ENCODE peak calls at places on chromosomes 7 and 10, in seven cellular contexts. Q is T follicular helper cell, X is GM13976, P is NCI-H1436, N is heart right ventricle, J is nephron progenitor cell, D is choroid plexus epithelial cell. U is an unnamed sample.

GRCh38 chr10:4848341-4849041 is 22.5 kb downstream of the AKR1E2 start:
- DNase-seq in J (no peak), D (no peak), Q (no peak), P (no peak), N (no peak), X (no peak), U (no peak)

GRCh38 chr10:13087986-13088618 is 11.9 kb upstream of the OPTN start:
- DNase-seq in N (no peak), J (no peak), D (peak; percentile 91), Q (no peak), X (no peak), P (no peak), U (peak; percentile 69)

GRCh38 chr7:144438759-144439158 is 35.3 kb upstream of the NOBOX start:
- DNase-seq in D (peak; percentile 7), Q (no peak), X (no peak), P (no peak), J (no peak), N (no peak), U (no peak)

GRCh38 chr10:109245821-109246220 is 677.5 kb downstream of the XPNPEP1 start:
- DNase-seq in D (no peak), J (no peak), P (no peak), X (no peak), N (no peak), Q (no peak), U (no peak)

GRCh38 chr10:77613476-77614130 is 24.0 kb downstream of the KCNMA1 start:
- DNase-seq in P (no peak), J (no peak), X (no peak), Q (no peak), N (no peak), D (no peak), U (no peak)

GRCh38 chr10:125158528-125159485 is 1.6 kb downstream of the CTBP2 start:
- DNase-seq in D (peak; percentile 39), N (peak; percentile 67), P (no peak), Q (no peak), J (peak; percentile 49), X (peak; percentile 61), U (peak; percentile 55)

GRCh38 chr10:61733358-61733940 is 70.7 kb downstream of the CABCOCO1 start:
- DNase-seq in Q (no peak), X (peak; percentile 8), J (peak; percentile 26), D (peak; percentile 80), N (no peak), P (peak; percentile 30), U (peak; percentile 77)

GRCh38 chr10:42574336-42574735 is 64.0 kb downstream of the ZNF33B start:
- DNase-seq in D (no peak), N (no peak), X (no peak), J (no peak), Q (no peak), P (no peak), U (no peak)

GRCh38 chr10:87547734-87548311 is 43.1 kb downstream of the MINPP1 start:
- DNase-seq in N (no peak), Q (no peak), P (no peak), D (peak; percentile 86), J (no peak), X (no peak), U (peak; percentile 88)

GRCh38 chr10:101566333-101567164 is 21.5 kb downstream of the POLL start:
- DNase-seq in Q (no peak), P (peak; percentile 41), J (peak; percentile 62), D (peak; percentile 48), X (peak; percentile 72), N (no peak), U (peak; percentile 24)

GRCh38 chr10:5551531-5552375 is 27.0 kb downstream of the CALML3 start:
- DNase-seq in Q (no peak), P (no peak), D (peak; percentile 71), J (no peak), X (no peak), N (no peak), U (no peak)

U was measured in fibroblast of pulmonary artery.